ENCODE peak calls at places on chromosomes 6 and 20, in four cellular contexts. P is choroid plexus epithelial cell, M is WTC11, I is fibroblast of villous mesenchyme. D is an unnamed sample.

GRCh38 chr6:53744321-53744720 is 50.5 kb upstream of the LRRC1 start:
- DNase-seq in I (no peak), M (no peak), P (no peak), D (no peak)

GRCh38 chr6:49462071-49462470 is 982 bp downstream of the MMUT start:
- DNase-seq in M (no peak), P (peak), I (peak), D (no peak)

GRCh38 chr6:4888841-4889240 is 112.6 kb downstream of the CDYL start:
- DNase-seq in P (no peak), I (peak), M (no peak), D (no peak)

GRCh38 chr20:46056970-46057855 is 28.2 kb downstream of the SLC12A5 start:
- DNase-seq in I (peak), M (peak), P (peak), D (no peak)

GRCh38 chr20:57361517-57361916 is 10.5 kb downstream of the RAE1 start:
- DNase-seq in M (no peak), P (peak), I (peak), D (no peak)

GRCh38 chr20:53582574-53583351 is 10.9 kb downstream of the ZNF217 start:
- DNase-seq in P (peak), I (peak), M (no peak), D (no peak)

GRCh38 chr6:167097770-167098169 is 25.1 kb upstream of the CCR6 start:
- DNase-seq in M (no peak), I (no peak), P (no peak), D (no peak)

GRCh38 chr20:10673176-10673830 is 496 bp downstream of the JAG1 start:
- DNase-seq in I (no peak), P (peak), M (peak), D (peak)

GRCh38 chr6:169556758-169557505 is 144.9 kb downstream of the WDR27 start:
- DNase-seq in M (no peak), I (no peak), P (no peak), D (no peak)

GRCh38 chr6:151763938-151764680 is 43.4 kb upstream of the ESR1 start:
- DNase-seq in M (peak), P (peak), I (peak), D (peak)

GRCh38 chr6:27562027-27562410 is 89.1 kb upstream of the ZNF184 start:
- DNase-seq in I (no peak), P (no peak), M (peak), D (no peak)

GRCh38 chr20:37229300-37229699 is 32.3 kb downstream of the GHRH start:
- DNase-seq in I (no peak), M (peak), P (no peak), D (no peak)

GRCh38 chr20:47557218-47557617 is 55.5 kb downstream of the NCOA3 start:
- DNase-seq in I (peak), P (no peak), M (no peak), D (no peak)

GRCh38 chr6:11806561-11807317 is 28.1 kb upstream of the ADTRP start:
- DNase-seq in P (peak), I (no peak), M (no peak), D (no peak)

GRCh38 chr6:20841806-20842205 is 307.5 kb downstream of the CDKAL1 start:
- DNase-seq in M (no peak), I (no peak), P (no peak), D (no peak)

GRCh38 chr6:21539621-21540100 is 53.9 kb upstream of the SOX4 start:
- DNase-seq in I (no peak), P (no peak), M (no peak), D (no peak)

GRCh38 chr6:81783893-81784292 is 31.4 kb upstream of the TENT5A start:
- DNase-seq in P (no peak), M (no peak), I (no peak), D (no peak)

GRCh38 chr20:54266844-54267243 is 59.0 kb downstream of the PFDN4 start:
- DNase-seq in I (no peak), P (no peak), M (no peak), D (no peak)

GRCh38 chr20:31681769-31682168 is 40.9 kb downstream of the BCL2L1 start:
- DNase-seq in P (no peak), M (no peak), I (no peak), D (peak)

GRCh38 chr20:38649275-38649891 is 47.8 kb downstream of the ARHGAP40 start:
- DNase-seq in I (peak), P (peak), M (peak), D (peak)

GRCh38 chr6:18395851-18396187 is 8.7 kb downstream of the RNF144B start:
- DNase-seq in M (no peak), P (peak), I (no peak), D (no peak)

GRCh38 chr6:164097557-164098398 is 683.3 kb downstream of the QKI start:
- DNase-seq in I (no peak), P (peak), M (peak), D (no peak)

GRCh38 chr6:162099685-162100084 is 627.9 kb downstream of the PRKN start:
- DNase-seq in P (peak), M (no peak), I (peak), D (no peak)

GRCh38 chr6:105209950-105210706 is 30.3 kb upstream of the POPDC3 start:
- DNase-seq in P (peak), M (no peak), I (peak), D (no peak)

GRCh38 chr6:103675807-103676406 is 1183.8 kb downstream of the HACE1 start:
- DNase-seq in M (no peak), P (peak), I (peak), D (no peak)

GRCh38 chr20:14861028-14861699 is 523.8 kb upstream of the FLRT3 start:
- DNase-seq in M (no peak), P (no peak), I (no peak), D (no peak)

GRCh38 chr20:18738888-18739287 is 74.7 kb upstream of the SCP2D1 start:
- DNase-seq in I (no peak), M (no peak), P (no peak), D (no peak)

GRCh38 chr20:44601801-44602204 is 19.4 kb downstream of the PKIG start:
- DNase-seq in M (no peak), P (peak), I (peak), D (no peak)

GRCh38 chr6:139920027-139920851 is 545.8 kb upstream of the CITED2 start:
- DNase-seq in M (no peak), I (no peak), P (no peak), D (peak)

GRCh38 chr6:26065952-26066380 is 21.3 kb upstream of the HFE start:
- DNase-seq in I (peak), P (peak), M (no peak), D (peak)

GRCh38 chr6:39426057-39426592 is 103.6 kb upstream of the KCNK16 start:
- DNase-seq in P (peak), M (no peak), I (peak), D (no peak)

GRCh38 chr6:79813143-79813542 is 134.2 kb downstream of the ELOVL4 start:
- DNase-seq in P (no peak), I (no peak), M (no peak), D (no peak)

GRCh38 chr6:100620085-100620484 is 155.4 kb upstream of the SIM1 start:
- DNase-seq in M (no peak), I (peak), P (peak), D (no peak)

GRCh38 chr20:19257865-19258264 is 45.4 kb downstream of the SLC24A3 start:
- DNase-seq in M (no peak), I (no peak), P (no peak), D (no peak)

GRCh38 chr6:138545621-138545980 is 46.3 kb upstream of the NHSL1 start:
- DNase-seq in M (peak), P (peak), I (peak), D (peak)

GRCh38 chr20:56429496-56429895 is 17.4 kb downstream of the CASS4 start:
- DNase-seq in I (no peak), P (peak), M (no peak), D (no peak)

GRCh38 chr6:53888931-53889330 is 94.1 kb downstream of the LRRC1 start:
- DNase-seq in M (no peak), P (peak), I (peak), D (no peak)

DNA sequence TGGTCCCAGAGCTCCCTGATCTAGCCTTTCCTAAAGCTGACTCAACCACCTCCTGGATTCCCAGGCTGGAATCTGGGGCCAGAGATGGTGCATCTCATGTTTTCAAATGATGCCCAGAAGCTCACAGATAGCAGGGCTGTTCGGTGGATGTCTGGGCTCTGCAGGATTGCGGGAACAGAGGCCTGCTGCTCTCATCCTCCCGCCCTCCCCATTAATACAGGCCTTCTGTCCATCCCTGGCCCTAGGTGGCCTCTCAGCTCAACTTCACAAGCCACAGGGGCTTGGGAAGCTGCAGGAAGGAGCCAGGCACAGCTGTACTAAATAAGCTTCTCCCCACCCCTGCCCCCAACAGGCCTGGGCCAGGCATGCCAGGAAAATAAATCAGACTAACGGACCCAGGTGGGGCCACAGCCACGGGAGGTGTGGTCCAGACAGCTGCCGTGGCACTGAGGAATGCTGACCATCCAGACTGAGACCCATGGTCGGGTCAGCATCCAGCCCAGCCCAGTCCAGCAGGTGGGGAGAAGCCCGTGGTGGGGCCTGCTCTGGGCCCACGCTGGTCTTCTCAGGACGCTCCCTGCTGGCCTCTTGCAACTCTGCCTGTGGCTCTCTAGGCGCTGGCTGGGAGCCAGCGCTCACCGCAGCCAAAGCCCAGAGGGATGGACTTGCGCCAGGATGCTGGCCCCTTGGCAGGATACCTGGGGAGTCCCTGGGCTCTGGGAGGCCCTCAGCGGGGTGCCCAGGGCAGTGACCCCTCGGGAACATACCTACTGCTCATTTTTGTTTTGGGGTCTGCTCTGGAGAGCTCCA is 8.5 kb upstream of the YTHDF1 start:
- DNase-seq in M (no peak), I (peak), P (peak), D (no peak)
- TF ChIP-seq CTCF in M (no peak), I (peak), P (peak), D (no peak)

DNA sequence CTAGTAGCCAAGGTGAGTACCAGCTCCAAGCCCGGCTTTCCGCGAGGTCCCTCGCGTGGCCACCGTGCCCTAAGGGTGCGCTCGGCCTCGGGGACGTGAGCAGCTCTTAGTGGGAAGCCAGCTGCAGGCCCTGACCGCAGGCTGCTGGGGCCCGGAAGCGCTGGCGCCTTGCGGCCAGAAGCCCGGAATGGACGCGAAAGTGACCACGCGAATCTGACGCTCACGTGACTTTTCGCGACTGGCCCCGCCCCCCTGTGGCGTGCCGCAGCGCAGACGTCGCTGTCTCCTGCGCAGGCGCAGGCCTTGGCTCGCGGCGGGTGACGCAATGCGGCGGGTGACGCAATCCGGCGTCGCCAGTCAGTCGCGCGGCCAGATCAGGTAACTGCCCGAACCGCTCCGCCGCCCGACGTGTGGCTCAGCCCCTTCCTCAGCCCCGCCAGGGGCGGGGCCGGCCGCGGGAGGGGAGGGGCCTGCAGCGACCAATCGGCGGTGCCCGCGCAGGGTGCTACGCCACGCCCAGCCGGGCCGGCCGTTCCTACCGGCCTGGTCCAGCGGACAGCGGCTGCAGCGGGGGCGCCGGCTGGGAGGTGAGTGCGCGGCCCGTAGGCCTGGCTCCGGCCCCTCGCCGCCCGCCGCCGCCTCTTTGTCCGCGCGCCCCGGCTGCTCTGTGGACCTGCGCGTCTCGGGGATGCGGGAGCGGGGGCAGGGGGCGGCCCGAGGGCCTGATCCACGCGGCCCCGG is at the start of gene GZF1:
- DNase-seq in M (peak), P (peak), I (peak), D (peak)
- TF ChIP-seq CTCF in M (no peak), P (no peak), I (no peak), D (peak)

DNA sequence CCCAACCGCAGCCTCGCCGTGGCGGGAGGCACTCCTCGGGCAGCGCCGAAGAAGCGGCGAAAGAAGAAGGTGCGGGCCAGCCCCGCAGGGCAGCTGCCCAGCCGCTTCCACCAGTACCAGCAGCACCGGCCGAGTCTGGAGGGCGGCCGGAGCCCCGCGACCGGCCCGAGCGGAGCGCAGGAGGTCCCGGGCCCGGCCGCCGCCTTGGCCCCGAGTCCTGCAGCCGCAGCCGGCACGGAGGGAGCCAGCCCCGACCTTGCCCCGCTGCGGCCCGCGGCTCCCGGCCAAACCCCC is 525 bp downstream of the PNRC1 start:
- DNase-seq in M (no peak), P (peak), I (no peak), D (no peak)
- TF ChIP-seq CTCF in M (no peak), P (no peak), I (no peak), D (no peak)

GRCh38 chr20:8535403-8536003 is 403.4 kb downstream of the PLCB1 start:
- DNase-seq in I (peak), P (peak), M (peak), D (peak)
- TF ChIP-seq CTCF in I (peak), P (peak), M (peak), D (peak)

DNA sequence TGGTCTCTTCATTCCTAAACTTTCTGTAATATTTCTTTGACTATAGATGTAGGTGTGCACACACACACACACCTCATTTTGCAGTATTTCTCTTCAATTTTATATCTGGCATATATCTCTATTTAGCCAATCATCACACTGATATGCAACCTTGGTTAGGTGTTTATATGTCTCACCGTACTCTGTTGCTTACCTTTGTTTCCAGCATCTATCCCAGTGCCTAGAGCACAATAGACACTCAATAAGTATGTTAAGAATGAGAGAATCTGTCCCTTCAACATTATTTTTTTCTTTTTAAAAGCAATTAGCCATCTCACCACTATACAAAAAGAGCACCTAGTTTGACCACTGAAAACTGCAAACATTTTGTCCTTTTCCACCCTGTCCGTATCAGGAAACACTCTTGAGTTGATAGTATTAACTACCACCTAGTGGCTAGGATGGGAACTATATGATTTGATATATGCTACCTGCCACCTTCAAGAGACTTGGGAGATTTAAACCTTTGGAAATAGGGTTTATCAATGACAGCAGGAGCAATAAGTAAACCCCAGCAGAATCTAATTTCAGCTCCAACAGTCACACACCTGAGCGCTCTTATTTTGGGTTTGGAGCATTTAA is 48.7 kb upstream of the RSPO3 start:
- DNase-seq in I (peak), P (peak), M (no peak), D (no peak)
- TF ChIP-seq CTCF in I (peak), P (peak), M (peak), D (peak)

DNA sequence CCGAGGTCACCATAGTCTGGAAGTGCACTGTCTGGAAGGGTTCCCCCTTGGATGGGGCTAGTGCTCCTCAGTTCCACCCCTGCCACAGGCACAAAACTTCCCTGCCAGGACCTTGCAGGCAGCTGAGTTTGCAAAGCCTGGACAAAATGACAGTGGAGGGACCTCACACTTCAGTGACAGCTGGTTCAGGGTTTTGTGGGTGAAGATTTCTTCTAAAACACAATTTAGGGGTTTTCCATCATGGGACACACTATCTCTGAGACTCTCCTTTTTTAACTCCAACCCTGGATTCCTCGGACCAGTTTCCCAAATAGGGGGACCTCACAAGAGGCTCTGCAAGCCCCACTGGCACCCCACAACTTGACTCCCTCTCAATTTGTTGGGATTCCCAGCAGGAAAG is 33.6 kb upstream of the PREX1 start:
- DNase-seq in M (no peak), I (no peak), P (no peak), D (no peak)
- TF ChIP-seq CTCF in M (no peak), I (no peak), P (no peak), D (no peak)

DNA sequence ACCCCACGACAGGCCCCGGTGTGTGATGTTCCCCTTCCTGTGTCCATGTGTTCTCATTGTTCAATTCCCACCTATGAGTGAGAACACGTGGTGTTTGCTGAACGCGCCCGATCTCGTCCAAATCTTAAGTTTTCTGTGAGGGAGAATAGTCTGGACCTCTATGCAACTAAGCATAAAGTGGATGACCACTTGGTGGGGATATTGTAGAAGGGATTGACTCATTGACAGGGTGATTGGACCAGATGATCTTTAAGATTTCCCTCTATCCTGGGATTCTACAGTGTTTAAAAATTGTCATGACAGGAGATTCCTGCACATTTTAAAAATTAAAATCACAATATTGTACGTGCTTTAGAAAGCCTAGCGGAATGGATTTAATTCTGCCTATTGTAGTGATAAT is 141.3 kb downstream of the TRMT11 start:
- DNase-seq in M (no peak), P (peak), I (no peak), D (no peak)
- TF ChIP-seq CTCF in M (no peak), P (peak), I (no peak), D (no peak)